ENCODE peak calls at places on chromosome 12, in seven cellular contexts. E is IMR-90, T is H9, R is mesendoderm, U is neuronal stem cell, G is H1, O is trophoblast cell. F is an unnamed sample.

GRCh38 chr12:46825526-46826414 is at the start of gene SLC38A4:
- DNase-seq in E (peak), T (peak), R (peak), U (peak), G (peak), O (peak), F (peak)

GRCh38 chr12:3681595-3681921 is 71.4 kb downstream of the CRACR2A start:
- DNase-seq in E (no peak), T (no peak), R (no peak), U (no peak), G (no peak), O (no peak), F (no peak)

GRCh38 chr12:1811281-1811947 is 9.0 kb upstream of the LRTM2 start:
- DNase-seq in E (peak), T (no peak), R (no peak), U (no peak), G (no peak), O (no peak), F (peak)

GRCh38 chr12:6841139-6841515 is 402 bp downstream of the GNB3 start:
- DNase-seq in E (no peak), T (no peak), R (no peak), U (no peak), G (no peak), O (no peak), F (no peak)

GRCh38 chr12:3255071-3255470 is 177.9 kb downstream of the TSPAN9 start:
- DNase-seq in E (no peak), T (no peak), R (no peak), U (no peak), G (no peak), O (no peak), F (no peak)

GRCh38 chr12:101891462-101891971 is 14.1 kb downstream of the DRAM1 start:
- DNase-seq in E (peak), T (no peak), R (no peak), U (no peak), G (no peak), O (peak), F (peak)

GRCh38 chr12:80241576-80242273 is 142.4 kb downstream of the OTOGL start:
- DNase-seq in E (peak), T (no peak), R (no peak), U (no peak), G (no peak), O (no peak), F (no peak)

GRCh38 chr12:3803865-3804472 is 51.1 kb upstream of the CRACR2A start:
- DNase-seq in E (peak), T (peak), R (peak), U (peak), G (peak), O (peak), F (peak)

GRCh38 chr12:69658203-69658602 is 40.9 kb downstream of the BEST3 start:
- DNase-seq in E (no peak), T (no peak), R (no peak), U (no peak), G (no peak), O (no peak), F (no peak)

GRCh38 chr12:44774815-44775411 is 101.2 kb downstream of the NELL2 start:
- DNase-seq in E (peak), T (peak), R (peak), U (peak), G (peak), O (peak), F (peak)

GRCh38 chr12:22993639-22994038 is 368.7 kb downstream of the ETNK1 start:
- DNase-seq in E (no peak), T (no peak), R (peak), U (no peak), G (no peak), O (no peak), F (no peak)

GRCh38 chr12:19058235-19059021 is 71.1 kb upstream of the PLEKHA5 start:
- DNase-seq in E (peak), T (peak), R (peak), U (no peak), G (no peak), O (no peak), F (no peak)

GRCh38 chr12:126537961-126538530 is 1472.8 kb downstream of the AACS start:
- DNase-seq in E (no peak), T (no peak), R (no peak), U (no peak), G (no peak), O (no peak), F (no peak)

GRCh38 chr12:25455696-25456095 is 97.4 kb downstream of the LMNTD1 start:
- DNase-seq in E (no peak), T (no peak), R (no peak), U (no peak), G (no peak), O (no peak), F (no peak)

GRCh38 chr12:112906712-112907414 is at the start of gene OAS1:
- DNase-seq in E (peak), T (no peak), R (peak), U (no peak), G (no peak), O (peak), F (peak)

GRCh38 chr12:14185441-14186192 is 179.9 kb upstream of the ATF7IP start:
- DNase-seq in E (peak), T (peak), R (peak), U (peak), G (peak), O (peak), F (peak)

GRCh38 chr12:92593734-92594402 is 108.9 kb upstream of the PLEKHG7 start:
- DNase-seq in E (peak), T (no peak), R (peak), U (no peak), G (no peak), O (peak), F (peak)

GRCh38 chr12:76785407-76785806 is 21.5 kb downstream of the ZDHHC17 start:
- DNase-seq in E (no peak), T (no peak), R (no peak), U (no peak), G (no peak), O (no peak), F (no peak)

GRCh38 chr12:12859690-12860089 is 31.7 kb upstream of the GPRC5A start:
- DNase-seq in E (peak), T (no peak), R (no peak), U (no peak), G (no peak), O (no peak), F (no peak)

GRCh38 chr12:75670175-75670574 is 158.8 kb upstream of the KRR1 start:
- DNase-seq in E (no peak), T (no peak), R (peak), U (no peak), G (no peak), O (no peak), F (no peak)

GRCh38 chr12:65663097-65663496 is 161.2 kb upstream of the HMGA2 start:
- DNase-seq in E (no peak), T (no peak), R (no peak), U (no peak), G (no peak), O (no peak), F (no peak)

GRCh38 chr12:52602552-52602951 is 1.3 kb upstream of the KRT72 start:
- DNase-seq in E (no peak), T (peak), R (no peak), U (no peak), G (peak), O (no peak), F (no peak)

GRCh38 chr12:52155048-52155868 is 36.6 kb downstream of the KRT80 start:
- DNase-seq in E (no peak), T (peak), R (no peak), U (no peak), G (no peak), O (no peak), F (peak)

GRCh38 chr12:121038861-121039654 is at the start of gene OASL:
- DNase-seq in E (no peak), T (no peak), R (no peak), U (no peak), G (no peak), O (peak), F (no peak)

GRCh38 chr12:49534806-49535278 is 4.0 kb upstream of the KCNH3 start:
- DNase-seq in E (no peak), T (no peak), R (no peak), U (no peak), G (no peak), O (no peak), F (no peak)

GRCh38 chr12:88336071-88336768 is 194.1 kb downstream of the TMTC3 start:
- DNase-seq in E (no peak), T (no peak), R (peak), U (no peak), G (no peak), O (peak), F (no peak)

GRCh38 chr12:3487027-3487426 is 4.0 kb upstream of the PRMT8 start:
- DNase-seq in E (no peak), T (peak), R (no peak), U (no peak), G (no peak), O (no peak), F (no peak)

GRCh38 chr12:28578361-28578760 is 388.1 kb downstream of the CCDC91 start:
- DNase-seq in E (no peak), T (no peak), R (no peak), U (no peak), G (no peak), O (peak), F (no peak)

GRCh38 chr12:104958009-104958945 is at the start of gene SLC41A2:
- DNase-seq in E (peak), T (peak), R (peak), U (peak), G (peak), O (peak), F (peak)

GRCh38 chr12:53698948-53699672 is 23.2 kb upstream of the ATP5MC2 start:
- DNase-seq in E (no peak), T (no peak), R (no peak), U (no peak), G (no peak), O (no peak), F (no peak)

GRCh38 chr12:53695148-53696138 is 19.6 kb upstream of the ATP5MC2 start:
- DNase-seq in E (peak), T (peak), R (peak), U (peak), G (peak), O (peak), F (peak)

GRCh38 chr12:53694746-53695145 is 18.9 kb upstream of the ATP5MC2 start:
- DNase-seq in E (no peak), T (peak), R (no peak), U (no peak), G (peak), O (no peak), F (no peak)

GRCh38 chr12:53696655-53697321 is 20.9 kb upstream of the ATP5MC2 start:
- DNase-seq in E (no peak), T (no peak), R (no peak), U (no peak), G (no peak), O (no peak), F (no peak)

GRCh38 chr12:53696285-53696654 is 20.4 kb upstream of the ATP5MC2 start:
- DNase-seq in E (peak), T (peak), R (peak), U (peak), G (peak), O (peak), F (peak)
- H3K9ac ChIP-seq in E (no peak), T (peak), R (peak), U (no peak), G (no peak), O (no peak), F (no peak)

GRCh38 chr12:50689437-50689836 is 74.5 kb upstream of the ATF1 start:
- DNase-seq in E (no peak), T (no peak), R (peak), U (no peak), G (no peak), O (no peak), F (no peak)
- H3K23ac ChIP-seq in E (no peak), T (no peak), R (no peak), U (no peak), G (no peak), O (no peak), F (no peak)

DNA sequence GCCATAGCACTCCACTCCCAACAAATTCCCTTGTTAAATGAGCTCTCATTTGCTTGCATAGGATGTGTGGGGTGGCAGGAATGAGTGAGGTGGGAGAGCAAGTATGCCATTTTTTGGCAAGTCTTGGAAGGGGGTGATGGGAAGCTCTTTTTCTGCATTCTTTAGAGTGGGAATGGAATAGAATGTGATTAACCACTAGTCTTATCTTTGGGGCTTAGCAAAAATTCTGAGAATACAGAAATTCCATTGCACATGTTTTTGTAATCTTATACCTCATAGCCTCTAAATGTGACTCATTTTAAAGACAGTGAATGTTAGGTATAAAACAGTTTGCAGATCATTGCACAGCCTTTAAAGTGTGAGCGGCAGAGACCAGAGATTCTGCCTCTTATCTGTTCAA is 28.4 kb upstream of the NEDD1 start:
- DNase-seq in E (peak), T (no peak), R (no peak), U (no peak), G (no peak), O (no peak), F (no peak)
- H3K4me2 ChIP-seq in E (no peak), T (no peak), R (no peak), U (no peak), G (no peak), O (no peak), F (no peak)

DNA sequence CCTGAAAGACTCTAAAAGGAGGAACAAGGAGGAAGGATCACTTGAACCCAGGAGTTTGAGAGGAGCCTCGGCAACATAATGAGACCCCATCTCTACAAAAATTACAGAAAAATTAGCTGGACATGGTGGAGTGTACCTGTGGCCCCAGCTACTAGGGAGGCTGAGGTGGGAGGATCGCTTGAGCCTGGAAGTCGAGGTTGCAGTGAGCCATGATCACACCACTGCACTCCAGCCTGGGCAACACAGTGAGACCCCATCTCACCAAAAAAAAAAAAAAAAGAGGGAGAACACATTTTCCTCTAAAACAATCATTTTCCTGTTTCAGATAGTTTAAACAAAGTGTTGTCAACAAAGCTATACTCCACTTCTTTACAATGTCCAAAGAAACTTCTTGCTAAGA is 5.2 kb downstream of the HCAR1 start:
- DNase-seq in E (no peak), T (no peak), R (no peak), U (no peak), G (no peak), O (no peak), F (no peak)
- H3K9ac ChIP-seq in E (no peak), T (no peak), R (no peak), U (no peak), G (no peak), O (no peak), F (no peak)

GRCh38 chr12:7916936-7917335 is 19.1 kb downstream of the SLC2A3 start:
- DNase-seq in E (no peak), T (peak), R (peak), U (no peak), G (no peak), O (peak), F (peak)
- H3K23ac ChIP-seq in E (no peak), T (no peak), R (no peak), U (peak), G (no peak), O (no peak), F (no peak)

GRCh38 chr12:110616471-110617115 is 2.7 kb downstream of the TCTN1 start:
- DNase-seq in E (no peak), T (no peak), R (no peak), U (no peak), G (no peak), O (no peak), F (no peak)
- H3K4me2 ChIP-seq in E (no peak), T (no peak), R (no peak), U (no peak), G (no peak), O (no peak), F (no peak)

GRCh38 chr12:132178314-132178713 is 34.1 kb downstream of the NOC4L start:
- DNase-seq in E (no peak), T (no peak), R (no peak), U (no peak), G (no peak), O (no peak), F (no peak)
- H3K9ac ChIP-seq in E (no peak), T (no peak), R (no peak), U (no peak), G (no peak), O (no peak), F (no peak)

GRCh38 chr12:131369094-131369845 is 341.6 kb upstream of the SFSWAP start:
- DNase-seq in E (no peak), T (no peak), R (no peak), U (no peak), G (no peak), O (no peak), F (no peak)
- H3K23ac ChIP-seq in E (no peak), T (no peak), R (no peak), U (peak), G (no peak), O (no peak), F (no peak)

DNA sequence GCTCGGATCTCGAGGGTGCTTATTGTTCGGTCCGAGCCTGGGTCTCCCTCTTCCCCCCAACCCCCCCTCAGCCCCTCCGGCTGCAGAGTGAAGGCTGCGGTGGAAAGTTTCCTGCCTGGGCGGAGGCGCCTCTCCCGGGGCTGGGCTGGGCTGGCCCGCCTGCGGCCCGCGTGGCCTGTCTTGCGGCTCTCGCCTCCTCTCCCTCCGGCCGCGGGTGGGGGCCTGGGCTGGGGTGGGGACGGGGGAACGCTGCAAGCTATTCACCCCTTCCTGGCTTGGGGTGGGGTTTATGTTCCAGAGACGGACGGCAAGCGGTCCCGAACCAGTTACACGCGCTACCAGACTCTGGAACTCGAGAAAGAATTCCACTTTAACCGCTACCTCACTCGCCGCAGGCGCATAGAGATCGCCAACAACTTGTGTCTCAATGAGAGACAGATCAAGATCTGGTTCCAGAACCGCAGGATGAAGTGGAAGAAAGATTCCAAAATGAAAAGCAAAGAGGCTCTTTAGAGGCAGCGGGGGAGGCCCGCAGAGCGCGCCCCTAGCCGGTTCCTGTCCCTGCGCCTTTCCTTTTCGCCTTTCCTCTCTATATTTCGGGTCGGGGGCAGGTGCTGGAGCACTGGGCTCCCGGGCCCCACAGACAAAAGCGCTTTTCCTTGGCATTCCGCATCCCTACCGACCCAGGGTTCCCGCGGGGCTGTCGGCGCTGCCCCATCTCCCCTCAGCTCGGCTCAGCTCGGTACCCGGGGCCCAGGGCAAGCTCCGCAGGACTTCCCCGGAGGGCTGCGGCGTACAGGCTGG is 1.3 kb downstream of the HOXC5 start:
- DNase-seq in E (no peak), T (no peak), R (no peak), U (no peak), G (no peak), O (peak), F (peak)
- H3K4me2 ChIP-seq in E (no peak), T (no peak), R (no peak), U (no peak), G (no peak), O (no peak), F (peak)